ENCODE peak calls at places on chromosomes 5 and 9, in four cellular contexts. E is GM12891, O is HepG2, G is K562. D is an unnamed sample.

GRCh38 chr5:11289208-11289607 is 528.2 kb upstream of the DAP start:
- DNase-seq in O (no peak), G (no peak), E (no peak), D (no peak)

GRCh38 chr9:36461341-36461740 is 61.3 kb upstream of the RNF38 start:
- DNase-seq in O (no peak), E (no peak), G (no peak), D (no peak)

GRCh38 chr9:73916016-73916673 is 581.0 kb upstream of the RORB start:
- DNase-seq in O (peak), G (peak), E (no peak), D (no peak)

GRCh38 chr9:14888272-14888671 is 22.0 kb downstream of the FREM1 start:
- DNase-seq in E (no peak), O (no peak), G (no peak), D (no peak)

GRCh38 chr9:70411930-70412677 is 2.4 kb downstream of the KLF9 start:
- DNase-seq in O (peak), E (peak), G (peak), D (no peak)

GRCh38 chr5:110630350-110630749 is 96.1 kb downstream of the TMEM232 start:
- DNase-seq in G (no peak), O (no peak), E (no peak), D (no peak)

GRCh38 chr5:54696931-54697330 is 179.4 kb downstream of the SNX18 start:
- DNase-seq in G (peak), E (no peak), O (no peak), D (no peak)

GRCh38 chr5:141488591-141489478 is at the start of gene PCDHGC5:
- DNase-seq in E (no peak), O (no peak), G (no peak), D (no peak)

GRCh38 chr5:174745495-174745894 is 21.1 kb downstream of the MSX2 start:
- DNase-seq in E (no peak), G (no peak), O (no peak), D (no peak)

GRCh38 chr5:125868035-125868434 is 555.2 kb upstream of the GRAMD2B start:
- DNase-seq in E (no peak), O (no peak), G (no peak), D (no peak)

GRCh38 chr5:109961755-109962154 is 272.0 kb downstream of the MAN2A1 start:
- DNase-seq in O (no peak), E (no peak), G (no peak), D (no peak)

GRCh38 chr9:137317021-137317978 is 15.2 kb upstream of the NRARP start:
- DNase-seq in G (peak), E (peak), O (no peak), D (no peak)

GRCh38 chr5:139822553-139823425 is 27.2 kb downstream of the PSD2 start:
- DNase-seq in G (no peak), O (no peak), E (no peak), D (no peak)

GRCh38 chr5:115284021-115284420 is 12.4 kb downstream of the CCDC112 start:
- DNase-seq in E (no peak), G (no peak), O (no peak), D (no peak)

GRCh38 chr9:95509851-95510529 is 6.8 kb downstream of the PTCH1 start:
- DNase-seq in O (no peak), G (no peak), E (no peak), D (no peak)

GRCh38 chr5:89584339-89584956 is 701.5 kb upstream of the MEF2C start:
- DNase-seq in G (no peak), O (no peak), E (no peak), D (peak)

GRCh38 chr5:38404667-38405276 is 146.4 kb downstream of the EGFLAM start:
- DNase-seq in G (peak), E (no peak), O (peak), D (no peak)

GRCh38 chr5:177457239-177458121 is 10.9 kb downstream of the PRR7 start:
- DNase-seq in G (peak), E (peak), O (peak), D (peak)

GRCh38 chr5:141680751-141681201 is 1.3 kb downstream of the ARAP3 start:
- DNase-seq in O (peak), G (peak), E (no peak), D (no peak)

GRCh38 chr9:35813434-35814105 is 1.3 kb downstream of the HINT2 start:
- DNase-seq in O (peak), E (no peak), G (peak), D (no peak)

GRCh38 chr5:95643152-95643551 is 3.4 kb upstream of the RFESD start:
- DNase-seq in E (no peak), G (no peak), O (no peak), D (no peak)

GRCh38 chr5:96790851-96791513 is 16.8 kb downstream of the ERAP1 start:
- DNase-seq in O (no peak), E (no peak), G (no peak), D (no peak)

GRCh38 chr5:36632363-36632664 is 25.9 kb downstream of the SLC1A3 start:
- DNase-seq in O (no peak), E (no peak), G (no peak), D (no peak)

GRCh38 chr5:32254987-32255900 is 57.5 kb downstream of the MTMR12 start:
- DNase-seq in O (no peak), G (no peak), E (no peak), D (no peak)

GRCh38 chr5:58886315-58887207 is 303.7 kb downstream of the RAB3C start:
- DNase-seq in G (peak), E (peak), O (peak), D (peak)

GRCh38 chr5:32261198-32261597 is 51.5 kb downstream of the MTMR12 start:
- DNase-seq in O (no peak), G (peak), E (peak), D (no peak)

GRCh38 chr9:114207034-114207815 is 51.9 kb downstream of the COL27A1 start:
- DNase-seq in G (no peak), E (no peak), O (no peak), D (no peak)

GRCh38 chr9:117247271-117247670 is 167.6 kb downstream of the ASTN2 start:
- DNase-seq in O (peak), E (no peak), G (no peak), D (no peak)

GRCh38 chr5:14109041-14109747 is 33.9 kb upstream of the TRIO start:
- DNase-seq in G (no peak), O (no peak), E (peak), D (peak)

GRCh38 chr5:38556599-38557308 is at the start of gene LIFR:
- DNase-seq in E (peak), G (peak), O (peak), D (no peak)

GRCh38 chr9:34579097-34579818 is 10.3 kb downstream of the CNTFR start:
- DNase-seq in G (no peak), O (no peak), E (no peak), D (no peak)

GRCh38 chr9:122526602-122527001 is 491 bp downstream of the OR1N1 start:
- DNase-seq in E (no peak), G (no peak), O (no peak), D (no peak)

GRCh38 chr9:18623201-18623600 is 149.2 kb downstream of the ADAMTSL1 start:
- DNase-seq in E (no peak), G (no peak), O (no peak), D (no peak)

GRCh38 chr9:26945591-26945990 is 1.5 kb downstream of the PLAA start:
- DNase-seq in E (no peak), G (no peak), O (no peak), D (no peak)

GRCh38 chr9:18626046-18626698 is 152.2 kb downstream of the ADAMTSL1 start:
- DNase-seq in G (no peak), E (no peak), O (no peak), D (no peak)

GRCh38 chr5:171285465-171285864 is 23.6 kb upstream of the TLX3 start:
- DNase-seq in O (no peak), E (no peak), G (no peak), D (no peak)

GRCh38 chr5:176355400-176356178 is 6.0 kb downstream of the KIAA1191 start:
- DNase-seq in E (no peak), O (no peak), G (no peak), D (no peak)

DNA sequence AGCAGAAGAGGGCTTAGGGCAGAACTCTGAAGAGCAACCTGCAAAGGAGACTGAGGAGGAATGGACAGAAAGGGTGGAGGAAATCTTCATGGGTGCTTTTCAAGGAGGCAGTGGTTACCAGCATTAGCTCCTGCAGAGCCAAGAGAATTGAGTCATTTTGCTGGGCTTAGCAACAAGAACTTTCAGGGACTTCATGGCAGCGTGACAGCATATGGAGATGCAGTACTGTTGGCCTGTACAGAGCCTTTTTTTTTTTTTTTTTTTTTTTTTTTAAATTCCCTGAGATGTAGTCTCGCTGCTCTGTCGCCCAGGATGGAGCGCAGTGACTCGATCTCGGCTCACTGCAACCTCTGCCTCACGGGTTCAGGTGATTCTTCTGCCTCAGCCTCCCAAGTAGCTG is 296.0 kb upstream of the DMRT1 start:
- DNase-seq in O (no peak), E (no peak), G (no peak), D (no peak)
- TF ChIP-seq POLR2AphosphoS5 in O (no peak), E (no peak), G (no peak), D (no peak)

GRCh38 chr9:83629433-83630104 is 6.6 kb downstream of the IDNK start:
- DNase-seq in O (peak), G (no peak), E (no peak), D (no peak)
- TF ChIP-seq POLR2AphosphoS5 in O (peak), G (no peak), E (no peak), D (no peak)

DNA sequence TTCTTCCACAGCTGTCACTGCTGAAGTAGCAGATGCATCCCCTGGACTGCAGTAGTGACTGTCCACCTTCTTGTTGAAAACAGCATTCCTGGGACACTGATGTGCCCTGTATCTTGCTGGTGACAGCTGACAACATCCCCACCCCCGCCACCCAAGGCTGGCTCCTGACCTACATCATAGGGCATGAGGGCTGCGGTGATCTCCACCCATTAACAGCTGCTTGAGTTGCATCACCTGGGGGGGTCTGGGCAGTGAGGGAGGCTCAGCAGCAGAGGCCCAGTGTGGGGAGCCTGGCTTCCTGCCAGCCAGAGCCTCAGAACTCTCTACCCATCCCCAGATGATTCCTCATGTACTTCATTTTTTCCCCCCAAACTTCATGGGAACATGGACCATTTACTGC is 4.1 kb downstream of the PRUNE2 start:
- DNase-seq in E (no peak), O (no peak), G (no peak), D (no peak)
- TF ChIP-seq POLR2AphosphoS5 in E (no peak), O (no peak), G (no peak), D (no peak)

DNA sequence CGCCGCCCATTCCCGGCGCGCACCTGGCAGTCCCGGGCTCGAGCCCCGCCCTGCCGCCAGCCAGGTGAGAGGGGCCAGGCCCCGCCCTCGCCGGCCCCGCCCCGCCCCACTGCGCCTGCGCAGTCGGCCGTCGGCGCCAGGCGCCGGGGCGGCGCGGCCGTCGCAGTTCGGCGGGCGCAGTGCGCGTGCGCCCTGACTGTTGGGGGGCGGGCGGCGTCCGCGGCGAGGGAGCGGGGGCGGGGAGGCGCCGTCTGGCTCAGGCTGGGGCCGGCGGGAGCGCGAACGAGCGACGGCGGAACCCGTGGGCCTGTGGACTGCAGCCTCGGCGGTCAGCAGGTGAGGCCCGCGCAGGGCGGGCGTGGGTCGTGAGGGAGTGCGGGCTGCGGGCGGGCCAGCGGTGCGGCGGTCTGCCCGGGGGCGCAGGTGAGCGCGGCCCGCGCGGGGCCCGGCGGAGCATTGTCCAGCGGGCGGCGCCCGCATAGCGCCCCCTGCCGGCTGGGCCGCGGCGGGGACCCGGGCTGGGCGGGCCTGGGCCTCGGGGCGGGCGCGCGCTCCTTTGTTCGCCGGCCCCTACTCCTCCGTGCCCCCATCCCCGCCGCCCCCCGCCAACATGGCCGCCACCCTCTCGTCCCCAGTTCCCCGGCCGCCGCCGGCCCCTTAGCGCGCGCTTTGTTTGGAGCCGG is at the start of gene SPIN1:
- DNase-seq in G (peak), O (peak), E (peak), D (no peak)
- TF ChIP-seq POLR2AphosphoS5 in G (no peak), O (peak), E (peak), D (no peak)

GRCh38 chr9:76891279-76891678 is 14.6 kb downstream of the PRUNE2 start:
- DNase-seq in O (no peak), E (no peak), G (no peak), D (no peak)
- TF ChIP-seq POLR2AphosphoS5 in O (no peak), E (no peak), G (no peak), D (no peak)

GRCh38 chr5:65481635-65482271 is at the start of gene ADAMTS6:
- DNase-seq in O (peak), G (peak), E (peak), D (no peak)
- TF ChIP-seq POLR2AphosphoS5 in O (no peak), G (peak), E (no peak), D (no peak)

GRCh38 chr5:131986161-131986912 is 25.1 kb downstream of the ACSL6 start:
- DNase-seq in E (no peak), G (no peak), O (no peak), D (no peak)

GRCh38 chr5:131984945-131985665 is 26.4 kb downstream of the ACSL6 start:
- DNase-seq in O (no peak), E (no peak), G (no peak), D (no peak)

GRCh38 chr5:131981516-131981915 is 29.9 kb downstream of the ACSL6 start:
- DNase-seq in E (no peak), O (no peak), G (no peak), D (no peak)

GRCh38 chr5:131980696-131981095 is 30.8 kb downstream of the ACSL6 start:
- DNase-seq in E (no peak), G (no peak), O (no peak), D (no peak)

GRCh38 chr5:131983244-131983771 is 28.1 kb downstream of the ACSL6 start:
- DNase-seq in G (no peak), O (no peak), E (no peak), D (no peak)
- TF ChIP-seq POLR2AphosphoS5 in G (no peak), O (no peak), E (no peak), D (no peak)

GRCh38 chr5:160937570-160937969 is 85.6 kb upstream of the ATP10B start:
- DNase-seq in E (no peak), O (no peak), G (no peak), D (no peak)

GRCh38 chr5:160940725-160941124 is 88.7 kb upstream of the ATP10B start:
- DNase-seq in G (no peak), E (no peak), O (no peak), D (no peak)

GRCh38 chr5:160935776-160936175 is 83.8 kb upstream of the ATP10B start:
- DNase-seq in E (no peak), O (no peak), G (no peak), D (no peak)

DNA sequence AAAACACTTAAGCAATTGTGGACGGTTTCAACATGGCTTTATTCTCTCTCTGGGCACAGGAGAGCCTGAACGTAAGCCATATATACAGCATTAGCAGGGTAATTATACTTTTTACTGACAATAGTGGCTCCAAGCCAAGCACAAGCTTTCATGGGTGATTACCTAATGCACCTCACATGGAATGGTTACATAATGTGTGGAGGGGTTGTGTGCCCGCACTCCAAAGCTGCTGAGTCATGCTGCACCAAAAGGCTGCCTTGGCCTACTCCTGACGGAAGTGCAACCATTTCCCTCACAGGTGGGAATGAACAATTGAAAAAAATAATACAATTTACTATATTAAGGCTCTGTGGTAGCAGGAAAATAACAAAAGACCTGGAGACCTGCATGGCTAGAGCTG is 86.5 kb upstream of the ATP10B start:
- DNase-seq in G (no peak), E (no peak), O (peak), D (no peak)
- TF ChIP-seq POLR2AphosphoS5 in G (no peak), E (no peak), O (no peak), D (no peak)

GRCh38 chr9:129598089-129598596 is 22.8 kb downstream of the C9orf50 start:
- DNase-seq in E (no peak), G (no peak), O (no peak), D (no peak)

GRCh38 chr9:129597355-129598088 is 23.4 kb downstream of the C9orf50 start:
- DNase-seq in E (no peak), O (peak), G (no peak), D (no peak)

GRCh38 chr9:129595903-129596540 is 24.9 kb downstream of the C9orf50 start:
- DNase-seq in O (no peak), E (no peak), G (peak), D (no peak)

GRCh38 chr9:129595323-129595741 is 25.6 kb downstream of the C9orf50 start:
- DNase-seq in E (no peak), O (no peak), G (no peak), D (no peak)

GRCh38 chr9:129596541-129597328 is 24.2 kb downstream of the C9orf50 start:
- DNase-seq in G (no peak), E (no peak), O (peak), D (no peak)
- TF ChIP-seq POLR2AphosphoS5 in G (no peak), E (no peak), O (peak), D (no peak)

GRCh38 chr9:97564291-97565175 is 63.1 kb downstream of the TMOD1 start:
- DNase-seq in G (no peak), O (no peak), E (no peak), D (no peak)
- TF ChIP-seq POLR2AphosphoS5 in G (no peak), O (no peak), E (no peak), D (no peak)